ENCODE peak calls at places on chromosomes 3 and 15, in seven cellular contexts. M is NCI-H226; B is astrocyte; R is fibroblast of villous mesenchyme; C is stimulated activated naive CD8-positive, alpha-beta T cell treated with anti-CD3 and anti-CD28 coated beads, Interleukin-15, amount 100 ng/mL, for 72 hours; D is stimulated activated CD4-positive, alpha-beta T cell treated with anti-CD3 and anti-CD28 coated beads, Interleukin-2, amount 100 ng/mL, for 48 hours; N is globus pallidus. S is an unnamed sample.

GRCh38 chr3:195095704-195096036 is 175.3 kb downstream of the XXYLT1 start:
- DNase-seq in M (no peak), B (peak), R (no peak), D (no peak), C (no peak), N (no peak), S (peak)

GRCh38 chr15:66838671-66839239 is 136.7 kb downstream of the SMAD6 start:
- DNase-seq in D (no peak), B (peak), M (no peak), N (no peak), R (peak), C (no peak), S (no peak)

GRCh38 chr3:136946978-136947377 is 10.8 kb upstream of the IL20RB start:
- DNase-seq in R (no peak), D (no peak), B (no peak), C (no peak), N (no peak), M (no peak), S (no peak)

GRCh38 chr3:156664285-156665178 is 9.9 kb upstream of the TIPARP start:
- DNase-seq in M (no peak), C (no peak), R (no peak), N (no peak), B (no peak), D (no peak), S (no peak)

GRCh38 chr3:43378066-43378935 is 92.0 kb downstream of the SNRK start:
- DNase-seq in C (peak), N (no peak), M (peak), R (peak), D (peak), B (peak), S (no peak)

GRCh38 chr3:168933614-168934013 is 729.9 kb downstream of the MECOM start:
- DNase-seq in N (no peak), R (no peak), B (peak), C (no peak), D (no peak), M (peak), S (no peak)

GRCh38 chr3:24494616-24495333 is at the start of gene THRB:
- DNase-seq in C (no peak), R (peak), B (peak), N (peak), M (peak), D (no peak), S (peak)

GRCh38 chr15:39501366-39501765 is 79.5 kb upstream of the THBS1 start:
- DNase-seq in D (no peak), R (peak), B (peak), C (no peak), N (no peak), M (no peak), S (no peak)

GRCh38 chr3:123559040-123559861 is 25.6 kb downstream of the HACD2 start:
- DNase-seq in C (no peak), N (peak), R (peak), D (no peak), B (peak), M (no peak), S (no peak)

GRCh38 chr15:91302588-91303439 is 202.8 kb downstream of the SV2B start:
- DNase-seq in B (peak), C (no peak), D (no peak), R (peak), N (peak), M (peak), S (no peak)

GRCh38 chr3:16012086-16012485 is 162.4 kb upstream of the GALNT15 start:
- DNase-seq in B (peak), R (no peak), C (no peak), M (no peak), D (no peak), N (no peak), S (no peak)

GRCh38 chr3:16484216-16484615 is 29.3 kb downstream of the RFTN1 start:
- DNase-seq in D (no peak), N (no peak), B (peak), M (peak), R (peak), C (no peak), S (peak)

GRCh38 chr3:22377421-22377820 is 626.4 kb upstream of the ZNF385D start:
- DNase-seq in M (peak), B (peak), C (no peak), N (no peak), R (peak), D (no peak), S (no peak)

GRCh38 chr3:119643094-119643493 is 17.3 kb downstream of the POPDC2 start:
- DNase-seq in C (no peak), R (peak), D (no peak), M (no peak), N (no peak), B (no peak), S (no peak)

GRCh38 chr3:100982710-100983109 is 10.5 kb downstream of the ABI3BP start:
- DNase-seq in D (no peak), N (peak), M (no peak), R (peak), C (no peak), B (peak), S (peak)

GRCh38 chr15:28989239-28989830 is 103.6 kb downstream of the APBA2 start:
- DNase-seq in D (no peak), M (no peak), R (no peak), N (peak), B (no peak), C (peak), S (no peak)

GRCh38 chr3:17023006-17023664 is 138.4 kb downstream of the PLCL2 start:
- DNase-seq in D (peak), M (peak), R (no peak), N (no peak), C (peak), B (peak), S (no peak)

GRCh38 chr3:180229113-180229512 is 192.4 kb upstream of the PEX5L start:
- DNase-seq in C (no peak), D (no peak), N (no peak), B (no peak), R (no peak), M (no peak), S (no peak)

GRCh38 chr15:60344987-60345386 is 52.8 kb downstream of the ANXA2 start:
- DNase-seq in N (no peak), C (no peak), D (no peak), R (no peak), M (no peak), B (no peak), S (no peak)

GRCh38 chr3:150248116-150248864 is 159.8 kb upstream of the TSC22D2 start:
- DNase-seq in D (no peak), B (peak), N (no peak), C (no peak), M (peak), R (peak), S (no peak)

S was measured in mucosa of descending colon.